ENCODE peak calls at places on chromosomes 4 and X, in four cellular contexts. P is fibroblast of lung, U is hepatocyte, K is GM23248. O is an unnamed sample.

GRCh38 chr4:118857760-118858159 is 21.8 kb upstream of the SEC24D start:
- DNase-seq in P (no peak), U (no peak), K (no peak), O (no peak)

GRCh38 chrX:18426004-18426320 is 554 bp downstream of the CDKL5 start:
- DNase-seq in P (no peak), U (no peak), K (peak; percentile 16), O (no peak)

GRCh38 chr4:7736436-7737267 is 203.0 kb downstream of the AFAP1 start:
- DNase-seq in P (no peak), U (no peak), K (peak; percentile 36), O (no peak)

GRCh38 chr4:66943117-66943516 is 602.2 kb downstream of the CENPC start:
- DNase-seq in P (no peak), U (no peak), K (no peak), O (no peak)

GRCh38 chrX:3129256-3129655 is 88.0 kb downstream of the ARSF start:
- DNase-seq in P (peak; percentile 30), U (no peak), K (no peak), O (no peak)

GRCh38 chr4:26132858-26133257 is 188.0 kb upstream of the RBPJ start:
- DNase-seq in P (no peak), U (no peak), K (no peak), O (no peak)

GRCh38 chr4:145735330-145735638 is 55.3 kb downstream of the C4orf51 start:
- DNase-seq in P (peak; percentile 56), U (peak; percentile 75), K (peak; percentile 97), O (no peak)

GRCh38 chrX:132292753-132293152 is 73.5 kb upstream of the RAP2C start:
- DNase-seq in P (peak; percentile 73), U (peak; percentile 72), K (peak; percentile 61), O (peak; percentile 14)

GRCh38 chr4:107837298-107837697 is 12.6 kb downstream of the SGMS2 start:
- DNase-seq in P (no peak), U (no peak), K (no peak), O (no peak)

GRCh38 chr4:152926959-152927358 is 9.2 kb upstream of the FHDC1 start:
- DNase-seq in P (no peak), U (no peak), K (no peak), O (no peak)

GRCh38 chr4:140704392-140704955 is 51.7 kb downstream of the TBC1D9 start:
- DNase-seq in P (no peak), U (no peak), K (no peak), O (no peak)

GRCh38 chr4:39814403-39815185 is 116.7 kb downstream of the UBE2K start:
- DNase-seq in P (peak; percentile 46), U (no peak), K (peak; percentile 50), O (no peak)

GRCh38 chr4:155629183-155629825 is 37.3 kb upstream of the GUCY1A1 start:
- DNase-seq in P (no peak), U (no peak), K (peak; percentile 18), O (no peak)

GRCh38 chr4:40377462-40378385 is 42.6 kb downstream of the CHRNA9 start:
- DNase-seq in P (peak; percentile 31), U (peak; percentile 48), K (peak; percentile 45), O (no peak)

GRCh38 chr4:65645185-65645584 is 25.1 kb downstream of the EPHA5 start:
- DNase-seq in P (no peak), U (no peak), K (no peak), O (no peak)

GRCh38 chrX:20284992-20285391 is 18.3 kb upstream of the RPS6KA3 start:
- DNase-seq in P (no peak), U (no peak), K (no peak), O (no peak)

GRCh38 chr4:1409806-1410425 is 3.7 kb upstream of the NKX1-1 start:
- DNase-seq in P (no peak), U (no peak), K (no peak), O (no peak)

GRCh38 chr4:25307596-25307995 is 5.0 kb upstream of the ZCCHC4 start:
- DNase-seq in P (no peak), U (no peak), K (no peak), O (no peak)

GRCh38 chr4:134906404-134907023 is 704.9 kb upstream of the PABPC4L start:
- DNase-seq in P (peak; percentile 3), U (peak; percentile 51), K (no peak), O (no peak)

GRCh38 chrX:70664726-70665125 is 220.1 kb downstream of the DLG3 start:
- DNase-seq in P (peak; percentile 42), U (peak; percentile 35), K (peak; percentile 60), O (no peak)

GRCh38 chrX:12383196-12383595 is 244.9 kb downstream of the FRMPD4 start:
- DNase-seq in P (no peak), U (no peak), K (no peak), O (no peak)

GRCh38 chrX:140053841-140054240 is 88.5 kb upstream of the CXorf66 start:
- DNase-seq in P (no peak), U (no peak), K (no peak), O (no peak)

GRCh38 chr4:15665738-15666365 is 10.7 kb upstream of the FBXL5 start:
- DNase-seq in P (no peak), U (peak; percentile 21), K (peak; percentile 69), O (no peak)

GRCh38 chrX:151880895-151881294 is 31.8 kb upstream of the MAGEA4 start:
- DNase-seq in P (no peak), U (no peak), K (no peak), O (no peak)

GRCh38 chr4:185215261-185215660 is 5.9 kb downstream of the SNX25 start:
- DNase-seq in P (no peak), U (no peak), K (peak; percentile 54), O (no peak)

GRCh38 chr4:145480257-145480656 is 1.4 kb upstream of the SMAD1 start:
- DNase-seq in P (no peak), U (no peak), K (peak; percentile 3), O (no peak)

GRCh38 chr4:38872620-38873019 is 5.0 kb downstream of the FAM114A1 start:
- DNase-seq in P (peak; percentile 85), U (peak; percentile 61), K (peak; percentile 90), O (no peak)

GRCh38 chrX:57596109-57596870 is 4.5 kb downstream of the ZXDB start:
- DNase-seq in P (no peak), U (no peak), K (peak; percentile 8), O (no peak)

GRCh38 chr4:68375667-68376559 is 26.0 kb upstream of the YTHDC1 start:
- DNase-seq in P (peak; percentile 69), U (peak; percentile 74), K (peak; percentile 79), O (peak; percentile 40)

GRCh38 chr4:128869801-128870509 is 60.5 kb downstream of the JADE1 start:
- DNase-seq in P (no peak), U (no peak), K (no peak), O (no peak)
- TF ChIP-seq EZH2 in P (no peak), U (no peak), K (no peak), O (no peak)

DNA sequence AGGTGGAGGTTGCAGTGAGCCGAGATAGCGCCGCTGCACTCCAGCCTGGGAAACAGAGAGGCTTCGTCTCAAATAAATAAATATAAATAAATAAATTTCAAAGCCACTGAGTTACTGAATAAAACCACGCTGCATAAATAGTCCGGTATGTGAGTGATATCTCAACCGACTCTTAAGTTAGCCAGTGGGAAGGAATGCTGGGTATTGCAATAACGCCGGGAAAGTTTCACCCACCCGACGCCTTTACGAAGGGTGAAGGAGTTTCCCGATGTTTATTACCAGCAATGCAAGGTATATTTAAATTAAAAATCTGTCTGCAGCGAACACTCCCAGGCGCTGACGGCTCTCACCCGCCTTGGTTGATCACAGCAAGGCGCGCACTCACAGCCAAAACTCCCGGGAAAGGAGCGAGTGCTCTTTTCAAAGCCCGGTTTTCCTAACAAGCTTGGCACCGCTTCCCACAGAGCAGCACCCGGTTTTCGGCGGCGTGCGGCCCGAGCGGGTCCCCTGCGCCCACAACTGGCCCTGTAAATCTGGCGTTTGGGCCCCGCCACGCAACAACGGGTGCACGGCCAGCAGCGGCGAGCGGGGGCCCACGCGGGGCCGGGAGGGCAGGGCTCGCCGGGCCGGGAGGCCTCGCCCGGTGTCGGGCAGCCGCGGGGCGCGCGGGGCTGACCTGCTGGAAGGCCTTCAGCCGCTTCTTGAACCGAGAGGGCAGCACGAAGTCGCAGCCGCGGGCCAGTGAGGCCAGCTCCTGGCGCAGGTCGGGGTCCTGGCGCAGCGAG is 13.7 kb downstream of the PPP2R3B start:
- DNase-seq in P (no peak), U (no peak), K (peak; percentile 38), O (no peak)
- TF ChIP-seq EZH2 in P (peak; percentile 75), U (no peak), K (no peak), O (no peak)

GRCh38 chr4:110634320-110635154 is 11.7 kb upstream of the PITX2 start:
- DNase-seq in P (no peak), U (no peak), K (no peak), O (no peak)

GRCh38 chr4:110630621-110631402 is 7.9 kb upstream of the PITX2 start:
- DNase-seq in P (no peak), U (no peak), K (no peak), O (no peak)

GRCh38 chr4:110631582-110632505 is 9.0 kb upstream of the PITX2 start:
- DNase-seq in P (peak; percentile 86), U (peak; percentile 93), K (peak; percentile 28), O (no peak)

GRCh38 chr4:110633358-110634319 is 10.8 kb upstream of the PITX2 start:
- DNase-seq in P (no peak), U (no peak), K (no peak), O (no peak)

DNA sequence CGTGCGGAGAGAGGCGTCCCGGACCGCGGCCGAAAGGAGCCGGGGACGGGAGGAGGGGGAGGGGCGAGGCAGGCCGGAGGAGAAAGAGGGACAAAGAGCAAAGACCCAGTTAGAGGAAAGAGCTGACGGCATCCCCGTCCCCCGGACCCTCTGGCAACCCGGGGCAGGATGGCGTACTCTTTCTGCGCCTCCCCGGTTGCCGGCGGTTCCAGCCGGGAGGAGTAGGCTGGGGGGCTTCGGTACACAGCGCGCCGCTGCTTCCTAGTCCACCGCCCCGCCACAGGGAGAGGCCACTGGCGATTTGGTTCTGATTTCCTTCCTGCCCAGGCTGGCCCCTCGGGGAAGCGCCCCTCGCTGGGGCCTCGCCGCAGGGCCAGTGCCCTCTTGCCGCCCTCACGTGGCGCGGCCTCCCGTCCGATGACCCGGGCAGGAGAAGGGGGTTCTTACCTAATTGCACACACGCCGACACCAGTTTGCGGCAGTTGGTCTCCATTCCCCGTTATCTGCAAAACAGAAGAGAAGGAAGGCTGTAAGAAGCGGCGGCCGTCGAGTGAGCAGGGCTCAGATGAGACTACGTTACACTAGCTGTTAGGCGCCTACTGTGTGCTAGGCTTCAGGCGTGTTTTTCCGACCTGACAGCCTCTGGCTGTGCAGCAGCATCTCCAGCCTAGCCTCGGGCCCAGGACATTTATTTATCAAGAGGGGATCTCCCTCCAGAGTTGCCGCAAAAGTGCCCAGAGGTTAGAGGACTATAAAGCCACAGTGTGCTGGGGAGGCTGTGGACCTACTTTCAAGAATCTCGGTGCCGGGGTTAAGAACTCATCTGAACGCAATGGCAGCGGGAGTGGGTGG is 9.9 kb upstream of the PITX2 start:
- DNase-seq in P (no peak), U (no peak), K (no peak), O (no peak)
- TF ChIP-seq EZH2 in P (peak; percentile 87), U (no peak), K (no peak), O (no peak)

DNA sequence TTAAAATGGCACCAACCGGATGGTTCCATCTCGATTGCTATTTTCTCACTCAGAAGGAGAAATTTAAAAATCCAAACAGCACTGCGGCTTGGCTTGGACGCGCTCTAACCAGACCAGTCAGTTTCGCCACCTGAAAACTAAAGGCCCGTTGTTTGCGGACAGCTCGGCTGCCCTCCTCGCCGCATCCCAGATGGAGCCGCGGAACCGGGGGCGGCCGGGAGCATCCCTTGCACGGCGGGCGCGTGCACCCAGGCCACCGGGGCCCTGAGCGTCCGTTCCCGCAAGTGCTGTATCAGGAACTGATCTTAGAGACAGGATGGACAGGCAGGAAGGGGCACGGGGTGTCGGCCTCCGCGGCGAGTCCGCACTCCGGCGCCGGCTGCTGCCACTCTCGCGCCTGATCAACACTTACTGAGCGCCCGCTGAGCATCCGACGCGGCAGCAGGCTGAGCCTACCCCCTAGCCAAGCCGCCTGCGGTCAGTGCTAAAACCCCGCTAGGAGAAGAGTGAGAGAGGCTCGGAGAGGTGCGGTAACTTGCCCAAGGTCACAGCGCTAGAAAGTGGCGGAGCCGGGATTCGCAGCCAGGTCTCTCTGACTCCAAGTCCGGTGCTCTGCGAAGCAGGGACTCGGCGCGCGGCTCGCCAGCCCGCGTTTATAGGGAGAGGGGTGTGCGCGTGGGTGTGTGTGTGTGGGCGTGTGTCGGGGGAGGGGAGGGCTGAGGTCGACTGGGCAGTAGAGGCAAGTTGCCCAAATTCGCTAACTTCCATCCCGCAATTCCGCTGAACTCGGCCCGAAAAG is at the start of gene CITED1:
- DNase-seq in P (no peak), U (no peak), K (peak; percentile 39), O (no peak)
- TF ChIP-seq EZH2 in P (peak; percentile 97), U (no peak), K (peak; percentile 77), O (peak; percentile 96)

O was measured in SK-N-MC.